ENCODE peak calls at places on chromosomes 7 and 10, in five cellular contexts. Q, D, J, M and G are unnamed samples.

GRCh38 chr10:130160775-130161174 is 24.6 kb downstream of the GLRX3 start:
- DNase-seq in Q (no peak), D (no peak), J (peak; percentile 38), M (no peak), G (no peak)

GRCh38 chr10:13709931-13710690 is 123.3 kb downstream of the PRPF18 start:
- DNase-seq in Q (no peak), D (no peak), J (no peak), M (no peak), G (no peak)

GRCh38 chr10:103969857-103970627 is 3.1 kb downstream of the SLK start:
- DNase-seq in Q (no peak), D (no peak), J (no peak), M (no peak), G (no peak)

GRCh38 chr7:115561341-115562110 is 469.0 kb downstream of the TFEC start:
- DNase-seq in Q (no peak), D (no peak), J (no peak), M (no peak), G (no peak)

GRCh38 chr7:7274782-7275181 is 92.4 kb downstream of the C1GALT1 start:
- DNase-seq in Q (no peak), D (no peak), J (no peak), M (no peak), G (no peak)

GRCh38 chr7:25860882-25861228 is 291.1 kb upstream of the NFE2L3 start:
- DNase-seq in Q (no peak), D (no peak), J (no peak), M (no peak), G (no peak)

GRCh38 chr10:61028861-61029361 is 84.9 kb upstream of the RHOBTB1 start:
- DNase-seq in Q (no peak), D (no peak), J (no peak), M (peak; percentile 30), G (no peak)

GRCh38 chr10:5609952-5610616 is 56.3 kb downstream of the ASB13 start:
- DNase-seq in Q (no peak), D (peak; percentile 52), J (peak; percentile 81), M (no peak), G (no peak)

GRCh38 chr10:7563368-7563767 is 103.4 kb downstream of the ITIH5 start:
- DNase-seq in Q (no peak), D (no peak), J (no peak), M (no peak), G (no peak)

GRCh38 chr10:71419002-71419540 is 22.4 kb downstream of the CDH23 start:
- DNase-seq in Q (no peak), D (no peak), J (no peak), M (no peak), G (no peak)

GRCh38 chr7:1076184-1077072 is 11.5 kb upstream of the GPER1 start:
- DNase-seq in Q (no peak), D (no peak), J (no peak), M (no peak), G (no peak)

GRCh38 chr7:28626629-28627262 is 214.4 kb downstream of the CREB5 start:
- DNase-seq in Q (no peak), D (peak; percentile 45), J (peak; percentile 40), M (peak; percentile 25), G (peak; percentile 70)

GRCh38 chr10:132696728-132697567 is 89.0 kb downstream of the NKX6-2 start:
- DNase-seq in Q (no peak), D (no peak), J (no peak), M (no peak), G (no peak)

GRCh38 chr10:131841669-131842139 is 59.1 kb upstream of the PPP2R2D start:
- DNase-seq in Q (no peak), D (no peak), J (no peak), M (no peak), G (peak; percentile 27)

GRCh38 chr7:620052-620451 is 100.4 kb upstream of the PDGFA start:
- DNase-seq in Q (no peak), D (peak; percentile 39), J (no peak), M (no peak), G (no peak)

GRCh38 chr10:47147186-47147585 is 152.8 kb upstream of the GDF10 start:
- DNase-seq in Q (no peak), D (no peak), J (no peak), M (no peak), G (no peak)

GRCh38 chr10:25026463-25026862 is 10.1 kb downstream of the THNSL1 start:
- DNase-seq in Q (no peak), D (peak; percentile 14), J (peak; percentile 10), M (no peak), G (no peak)

GRCh38 chr7:21927693-21928092 is 18.0 kb downstream of the CDCA7L start:
- DNase-seq in Q (no peak), D (no peak), J (no peak), M (no peak), G (no peak)

DNA sequence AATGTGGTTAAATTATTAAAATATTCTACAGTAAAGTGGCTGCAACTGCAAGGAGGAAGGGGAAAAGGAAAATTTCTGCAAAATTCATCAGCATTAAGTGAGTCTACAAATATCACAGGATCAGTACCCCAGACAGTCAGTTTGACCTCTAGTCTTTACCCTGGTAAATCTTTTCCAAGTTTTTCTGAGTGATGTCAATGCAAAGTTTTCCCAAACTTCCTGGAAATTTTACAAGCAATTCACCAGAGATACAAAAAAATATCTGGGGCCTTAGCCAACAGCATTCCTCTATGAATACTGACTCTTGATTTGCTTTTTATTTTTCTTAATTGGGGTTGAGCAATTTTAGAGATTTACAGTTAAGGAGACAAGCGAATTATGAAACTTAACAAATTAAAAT is 539.3 kb upstream of the FZD8 start:
- DNase-seq in Q (no peak), D (no peak), J (peak; percentile 64), M (no peak), G (no peak)
- TF ChIP-seq ESRRA in Q (no peak), D (no peak), J (no peak), M (no peak), G (no peak)

GRCh38 chr10:44992070-44992731 is 8.5 kb upstream of the ZNF22 start:
- DNase-seq in Q (no peak), D (no peak), J (no peak), M (no peak), G (no peak)
- TF ChIP-seq ESRRA in Q (no peak), D (no peak), J (no peak), M (no peak), G (no peak)

GRCh38 chr7:150363872-150364271 is 4.8 kb upstream of the REPIN1 start:
- DNase-seq in Q (no peak), D (no peak), J (no peak), M (no peak), G (peak; percentile 7)
- TF ChIP-seq ESRRA in Q (no peak), D (no peak), J (no peak), M (no peak), G (no peak)

GRCh38 chr7:24826662-24827020 is 69.4 kb upstream of the GSDME start:
- DNase-seq in Q (no peak), D (no peak), J (no peak), M (no peak), G (no peak)
- TF ChIP-seq ESRRA in Q (no peak), D (no peak), J (no peak), M (no peak), G (no peak)

DNA sequence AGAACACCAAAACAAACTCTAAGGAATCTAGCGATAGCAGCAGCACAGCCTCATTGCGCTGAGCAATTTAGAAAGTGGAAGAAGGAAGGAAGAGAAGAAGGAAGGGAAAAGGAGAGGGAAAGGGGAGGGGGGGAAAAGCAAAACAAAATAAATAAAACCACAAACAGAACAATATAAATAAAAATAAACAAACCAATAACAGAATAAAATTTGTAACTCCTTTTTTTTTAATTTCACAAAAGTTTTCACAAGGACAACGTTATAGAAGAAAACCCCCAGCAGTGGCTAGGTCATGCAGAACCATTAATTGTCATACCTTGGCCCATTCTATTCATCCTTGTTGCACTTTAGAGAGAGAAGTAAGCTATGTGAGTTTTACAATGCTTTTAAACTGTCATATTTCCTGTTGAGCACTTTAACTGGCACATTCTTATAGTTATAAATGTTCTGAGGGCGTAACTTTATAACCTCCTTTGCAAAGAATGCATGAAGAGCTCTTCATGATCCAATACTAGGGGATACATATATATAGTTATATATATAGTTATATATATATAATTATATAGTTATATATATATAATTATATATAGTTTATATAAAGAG is 752.8 kb downstream of the KCNMA1 start:
- DNase-seq in Q (no peak), D (no peak), J (no peak), M (no peak), G (no peak)
- TF ChIP-seq ESRRA in Q (no peak), D (no peak), J (no peak), M (no peak), G (no peak)